ENCODE peak calls at places on chromosomes 6 and 20, in four cellular contexts. N, Q, Y and O are unnamed samples. For H3K27me3, the result is how much of the 10 kb centered on the place peaks cover.

GRCh38 chr20:51563597-51564332 is 21.2 kb upstream of the NFATC2 start:
- DNase-seq in Y (peak), N (no peak), Q (peak), O (peak)

GRCh38 chr6:158321960-158322359 is 9.7 kb downstream of the TULP4 start:
- DNase-seq in Y (peak), N (no peak), Q (no peak), O (no peak)

GRCh38 chr20:7579888-7580287 is 360.4 kb downstream of the HAO1 start:
- DNase-seq in N (no peak), Q (no peak), Y (no peak), O (no peak)

GRCh38 chr20:21500599-21500998 is 13.3 kb downstream of the NKX2-2 start:
- DNase-seq in Y (no peak), N (no peak), Q (no peak), O (no peak)

GRCh38 chr6:145539831-145540230 is 195.5 kb downstream of the EPM2A start:
- DNase-seq in Q (no peak), Y (peak), N (no peak), O (no peak)

GRCh38 chr20:57760698-57761412 is 51.0 kb upstream of the PMEPA1 start:
- DNase-seq in Y (no peak), N (no peak), Q (no peak), O (no peak)

GRCh38 chr6:107735906-107736635 is 88.0 kb downstream of the SCML4 start:
- DNase-seq in Y (no peak), N (no peak), Q (no peak), O (no peak)

GRCh38 chr6:16130932-16131387 is 2.1 kb downstream of the MYLIP start:
- DNase-seq in N (peak), Q (peak), Y (peak), O (no peak)

GRCh38 chr6:47159763-47160162 is 117.6 kb upstream of the ADGRF1 start:
- DNase-seq in Q (no peak), Y (no peak), N (no peak), O (no peak)

GRCh38 chr6:166540631-166541331 is 45.7 kb downstream of the RAMACL start:
- DNase-seq in Y (peak), Q (peak), N (peak), O (no peak)

GRCh38 chr6:408599-409102 is 17.1 kb downstream of the IRF4 start:
- DNase-seq in Y (peak), N (no peak), Q (peak), O (peak)

GRCh38 chr20:16064991-16065707 is 508.1 kb downstream of the KIF16B start:
- DNase-seq in Y (no peak), Q (no peak), N (no peak), O (no peak)

GRCh38 chr6:150528648-150529285 is 70.9 kb upstream of the PLEKHG1 start:
- DNase-seq in N (no peak), Q (no peak), Y (peak), O (peak)

GRCh38 chr6:5624256-5624655 is 362.9 kb downstream of the FARS2 start:
- DNase-seq in Y (no peak), Q (no peak), N (no peak), O (no peak)

GRCh38 chr20:2729251-2729713 is 36.7 kb downstream of the EBF4 start:
- DNase-seq in Y (no peak), N (no peak), Q (no peak), O (no peak)

GRCh38 chr6:32176476-32177181 is 745 bp upstream of the AGPAT1 start:
- DNase-seq in N (no peak), Q (peak), Y (peak), O (no peak)

GRCh38 chr20:62159835-62160234 is 16.3 kb downstream of the SS18L1 start:
- DNase-seq in Q (no peak), N (no peak), Y (peak), O (no peak)

GRCh38 chr6:111639266-111639665 is 33.6 kb upstream of the TRAF3IP2 start:
- DNase-seq in N (no peak), Y (no peak), Q (no peak), O (no peak)

GRCh38 chr6:40988634-40989033 is 50.4 kb downstream of the UNC5CL start:
- DNase-seq in Y (no peak), Q (no peak), N (no peak), O (no peak)

GRCh38 chr6:16683524-16684194 is 77.6 kb downstream of the ATXN1 start:
- DNase-seq in N (peak), Q (peak), Y (peak), O (peak)

GRCh38 chr20:15440249-15440820 is 1102.9 kb upstream of the FLRT3 start:
- DNase-seq in Q (no peak), N (no peak), Y (no peak), O (no peak)

GRCh38 chr20:25374842-25375241 is 15.8 kb downstream of the ABHD12 start:
- DNase-seq in Y (no peak), N (no peak), Q (no peak), O (no peak)

GRCh38 chr20:60598528-60598927 is 640.3 kb downstream of the CDH26 start:
- DNase-seq in N (no peak), Q (no peak), Y (no peak), O (no peak)

GRCh38 chr6:40928302-40928701 is 110.7 kb downstream of the UNC5CL start:
- DNase-seq in N (no peak), Q (no peak), Y (no peak), O (no peak)

GRCh38 chr6:18845891-18846290 is 458.7 kb downstream of the RNF144B start:
- DNase-seq in Q (no peak), N (no peak), Y (no peak), O (no peak)

GRCh38 chr20:35240083-35240913 is 13.8 kb downstream of the MMP24 start:
- DNase-seq in N (no peak), Y (no peak), Q (no peak), O (no peak)

GRCh38 chr6:34730006-34730405 is 27.3 kb upstream of the SNRPC start:
- DNase-seq in N (no peak), Y (no peak), Q (no peak), O (no peak)

GRCh38 chr6:33392168-33392947 is 735 bp downstream of the KIFC1 start:
- DNase-seq in Q (peak), Y (peak), N (no peak), O (no peak)

GRCh38 chr6:54624216-54624615 is 222.4 kb upstream of the FAM83B start:
- DNase-seq in N (no peak), Q (no peak), Y (no peak), O (no peak)

GRCh38 chr6:167547751-167548150 is 222.9 kb downstream of the TTLL2 start:
- DNase-seq in N (no peak), Q (no peak), Y (no peak), O (no peak)

GRCh38 chr6:89525786-89526562 is 93.0 kb downstream of the ANKRD6 start:
- DNase-seq in N (no peak), Y (no peak), Q (no peak), O (no peak)

GRCh38 chr20:44098256-44098630 is 88.7 kb downstream of the JPH2 start:
- DNase-seq in Q (no peak), Y (no peak), N (no peak), O (no peak)

GRCh38 chr20:44106615-44107014 is 80.4 kb downstream of the JPH2 start:
- DNase-seq in Q (no peak), N (no peak), Y (no peak), O (no peak)

GRCh38 chr20:44104807-44105517 is 82.0 kb downstream of the JPH2 start:
- DNase-seq in N (no peak), Y (peak), Q (no peak), O (no peak)

GRCh38 chr20:44098657-44099056 is 88.3 kb downstream of the JPH2 start:
- DNase-seq in N (no peak), Y (no peak), Q (no peak), O (no peak)

DNA sequence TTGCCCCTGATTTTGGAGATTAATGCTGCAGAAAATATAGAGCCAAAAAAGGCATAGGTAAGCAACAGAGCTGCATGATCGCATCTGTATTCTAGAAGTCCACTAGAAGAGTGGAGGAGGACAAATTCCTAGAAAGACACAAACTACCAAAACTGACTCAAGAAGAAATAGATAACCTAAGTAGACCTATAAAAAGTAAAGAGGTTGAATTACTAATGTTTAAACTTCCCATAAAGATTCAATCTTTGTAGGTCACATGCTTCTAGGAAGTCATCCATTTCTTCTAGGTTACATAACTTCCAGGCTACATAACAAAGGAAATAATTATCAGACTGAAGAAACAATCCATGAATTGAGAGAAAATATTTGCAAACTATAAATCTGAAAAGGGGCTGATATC is 84.4 kb downstream of the JPH2 start:
- DNase-seq in N (no peak), Y (no peak), Q (no peak), O (no peak)
- H3K27me3 ChIP-seq in N (under half), Y (under half), Q (under half), O (under half)

GRCh38 chr20:13416531-13416930 is 195.5 kb downstream of the ISM1 start:
- DNase-seq in Q (no peak), Y (no peak), N (no peak), O (no peak)

GRCh38 chr20:13420625-13421024 is 199.6 kb downstream of the ISM1 start:
- DNase-seq in Q (no peak), N (no peak), Y (no peak), O (no peak)

GRCh38 chr20:13422637-13423036 is 201.6 kb downstream of the ISM1 start:
- DNase-seq in Q (no peak), N (no peak), Y (peak), O (no peak)

GRCh38 chr20:13418263-13419229 is 197.5 kb downstream of the ISM1 start:
- DNase-seq in Q (no peak), N (no peak), Y (no peak), O (no peak)

DNA sequence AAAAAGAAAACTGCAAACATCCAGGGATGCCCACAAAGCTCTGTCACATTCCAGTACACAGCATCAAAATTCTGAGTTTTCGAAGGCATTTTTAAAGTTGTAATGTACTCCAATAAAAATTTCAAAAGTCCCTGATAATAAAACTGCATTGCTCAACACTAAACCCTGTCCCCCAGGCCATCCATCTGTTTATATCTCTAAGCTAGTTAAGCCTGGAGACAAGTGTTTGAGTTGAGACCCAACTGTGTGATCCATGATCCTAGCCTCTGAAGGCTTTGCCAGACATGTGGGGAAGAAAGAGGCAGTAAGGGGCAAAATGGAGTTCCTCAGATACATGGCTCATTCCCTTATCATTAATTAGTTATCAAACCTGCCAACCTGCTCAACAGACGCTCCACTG is 198.4 kb downstream of the ISM1 start:
- DNase-seq in Q (no peak), Y (no peak), N (no peak), O (no peak)
- H3K27me3 ChIP-seq in Q (under half), Y (under half), N (under half), O (under half)

GRCh38 chr6:10412165-10412947 is 2.5 kb downstream of the TFAP2A start:
- DNase-seq in Q (peak), N (no peak), Y (peak), O (no peak)
- H3K27me3 ChIP-seq in Q (under half), N (half or more), Y (half or more), O (half or more)

DNA sequence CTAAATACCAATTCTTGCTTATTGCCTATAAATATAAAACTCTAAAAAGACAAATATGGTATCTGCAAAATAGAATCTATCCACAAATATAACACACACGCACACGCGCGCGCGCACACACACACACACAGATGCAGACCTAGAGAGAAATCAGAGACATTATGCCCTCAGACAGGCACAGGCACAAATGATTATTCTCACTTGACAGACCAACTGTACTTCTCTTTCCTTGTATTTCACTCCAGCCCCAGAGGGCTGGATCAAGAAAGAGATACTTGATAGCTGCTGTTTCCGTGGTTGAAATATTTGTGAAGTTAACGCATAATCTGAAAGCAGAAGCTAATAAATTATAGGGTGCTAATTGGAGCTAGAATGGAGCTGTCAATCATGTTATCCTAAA is 11.4 kb downstream of the VGLL2 start:
- DNase-seq in Q (no peak), N (no peak), Y (no peak), O (no peak)
- H3K27me3 ChIP-seq in Q (under half), N (under half), Y (under half), O (under half)

GRCh38 chr6:10421508-10422281 is 6.8 kb upstream of the TFAP2A start:
- DNase-seq in Y (no peak), N (no peak), Q (no peak), O (no peak)
- H3K27me3 ChIP-seq in Y (half or more), N (half or more), Q (under half), O (half or more)

GRCh38 chr20:48171071-48171470 is 385.8 kb upstream of the SULF2 start:
- DNase-seq in Y (no peak), Q (no peak), N (no peak), O (no peak)
- H3K27me3 ChIP-seq in Y (under half), Q (under half), N (under half), O (half or more)